ENCODE peak calls at places on chromosome 17, in eight cellular contexts. S, O, T, A, I, Q, X and N are unnamed samples.
A peak's percentile ranks its signal among the peaks of the same experiment; 100 is the strongest.

GRCh38 chr17:60141111-60142018 is 8.4 kb upstream of the CA4 start:
- DNase-seq in S (no peak), O (no peak), T (no peak), A (no peak), I (no peak), Q (peak; percentile 30), X (no peak), N (peak; percentile 20)

GRCh38 chr17:35368086-35368824 is 5.2 kb downstream of the SLFN11 start:
- DNase-seq in S (no peak), O (peak; percentile 20), T (peak; percentile 48), A (peak; percentile 46), I (no peak), Q (no peak), X (no peak), N (no peak)

GRCh38 chr17:44350733-44351226 is 5.7 kb downstream of the GRN start:
- DNase-seq in S (peak; percentile 17), O (peak; percentile 82), T (peak; percentile 76), A (peak; percentile 91), I (peak; percentile 69), Q (peak; percentile 67), X (no peak), N (peak; percentile 86)

GRCh38 chr17:75059369-75060345 is 12.6 kb downstream of the KCTD2 start:
- DNase-seq in S (peak; percentile 22), O (no peak), T (peak; percentile 24), A (no peak), I (no peak), Q (peak; percentile 85), X (no peak), N (peak; percentile 70)

GRCh38 chr17:78739331-78739853 is 42.7 kb downstream of the CYTH1 start:
- DNase-seq in S (no peak), O (no peak), T (no peak), A (no peak), I (no peak), Q (no peak), X (no peak), N (no peak)

GRCh38 chr17:67633751-67634191 is 84.0 kb upstream of the NOL11 start:
- DNase-seq in S (no peak), O (no peak), T (no peak), A (no peak), I (peak; percentile 40), Q (no peak), X (no peak), N (peak; percentile 79)

GRCh38 chr17:67602974-67603373 is 114.8 kb upstream of the NOL11 start:
- DNase-seq in S (no peak), O (peak; percentile 37), T (peak; percentile 64), A (peak; percentile 56), I (no peak), Q (peak; percentile 63), X (peak; percentile 26), N (peak; percentile 77)

GRCh38 chr17:76438906-76439305 is 14.0 kb downstream of the UBE2O start:
- DNase-seq in S (no peak), O (no peak), T (no peak), A (no peak), I (no peak), Q (no peak), X (no peak), N (no peak)

GRCh38 chr17:78995761-78996451 is 13.7 kb downstream of the CANT1 start:
- DNase-seq in S (no peak), O (no peak), T (no peak), A (no peak), I (no peak), Q (no peak), X (peak; percentile 67), N (no peak)

GRCh38 chr17:47949197-47949759 is 7.9 kb downstream of the PNPO start:
- DNase-seq in S (peak; percentile 55), O (peak; percentile 90), T (peak; percentile 84), A (peak; percentile 60), I (peak; percentile 48), Q (peak; percentile 84), X (peak; percentile 96), N (peak; percentile 92)

GRCh38 chr17:74148901-74149596 is 54.4 kb upstream of the RPL38 start:
- DNase-seq in S (no peak), O (no peak), T (no peak), A (no peak), I (no peak), Q (no peak), X (peak; percentile 24), N (no peak)

GRCh38 chr17:28950017-28950751 is 1.1 kb downstream of the PHF12 start:
- DNase-seq in S (peak; percentile 16), O (peak; percentile 67), T (peak; percentile 62), A (no peak), I (no peak), Q (peak; percentile 61), X (peak; percentile 86), N (peak; percentile 75)

GRCh38 chr17:17408236-17408794 is 68.5 kb upstream of the MED9 start:
- DNase-seq in S (no peak), O (peak; percentile 14), T (no peak), A (no peak), I (no peak), Q (peak; percentile 63), X (no peak), N (no peak)

GRCh38 chr17:82600731-82601446 is 47.4 kb downstream of the WDR45B start:
- DNase-seq in S (no peak), O (no peak), T (no peak), A (no peak), I (no peak), Q (no peak), X (no peak), N (no peak)

GRCh38 chr17:4806420-4806769 is 557 bp upstream of the PLD2 start:
- DNase-seq in S (no peak), O (no peak), T (no peak), A (no peak), I (peak; percentile 59), Q (no peak), X (no peak), N (peak; percentile 60)

GRCh38 chr17:41666708-41667279 is 21.9 kb upstream of the EIF1 start:
- DNase-seq in S (peak; percentile 61), O (peak; percentile 94), T (peak; percentile 88), A (peak; percentile 71), I (peak; percentile 86), Q (peak; percentile 82), X (peak; percentile 95), N (peak; percentile 89)

GRCh38 chr17:1107777-1108559 is 71.8 kb downstream of the ABR start:
- DNase-seq in S (no peak), O (no peak), T (peak; percentile 29), A (no peak), I (no peak), Q (peak; percentile 34), X (no peak), N (no peak)

GRCh38 chr17:17966399-17966798 is 5.8 kb downstream of the TOM1L2 start:
- DNase-seq in S (no peak), O (no peak), T (no peak), A (no peak), I (no peak), Q (no peak), X (no peak), N (no peak)